ENCODE peak calls at places on chromosome 4, in seven cellular contexts. U, H, E, X, P, W and Q are unnamed samples.

GRCh38 chr4:38983756-38984647 is 48.2 kb downstream of the TMEM156 start:
- DNase-seq in U (no peak), H (no peak), E (no peak), X (no peak), P (no peak), W (no peak), Q (no peak)

GRCh38 chr4:797066-797465 is 28.9 kb downstream of the CPLX1 start:
- DNase-seq in U (no peak), H (no peak), E (no peak), X (peak; percentile 82), P (no peak), W (no peak), Q (no peak)

GRCh38 chr4:139556071-139556734 is at the start of gene SETD7:
- DNase-seq in U (no peak), H (peak; percentile 57), E (peak; percentile 26), X (peak; percentile 42), P (peak; percentile 59), W (peak; percentile 48), Q (peak; percentile 55)

GRCh38 chr4:143617994-143618679 is 82.3 kb downstream of the FREM3 start:
- DNase-seq in U (no peak), H (no peak), E (no peak), X (no peak), P (no peak), W (no peak), Q (no peak)

GRCh38 chr4:40811886-40812857 is 62.4 kb downstream of the NSUN7 start:
- DNase-seq in U (no peak), H (no peak), E (no peak), X (no peak), P (no peak), W (no peak), Q (no peak)

GRCh38 chr4:81032805-81033684 is 2.5 kb downstream of the BMP3 start:
- DNase-seq in U (no peak), H (no peak), E (no peak), X (no peak), P (no peak), W (no peak), Q (no peak)

GRCh38 chr4:24248674-24249644 is 335.4 kb downstream of the DHX15 start:
- DNase-seq in U (no peak), H (no peak), E (no peak), X (no peak), P (no peak), W (no peak), Q (no peak)

GRCh38 chr4:82561745-82562552 is at the start of gene TMEM150C:
- DNase-seq in U (no peak), H (no peak), E (no peak), X (peak; percentile 31), P (no peak), W (no peak), Q (no peak)

GRCh38 chr4:94957030-94957429 is 199.3 kb downstream of the BMPR1B start:
- DNase-seq in U (no peak), H (no peak), E (no peak), X (no peak), P (no peak), W (no peak), Q (no peak)

GRCh38 chr4:83552085-83552484 is 16.2 kb downstream of the GPAT3 start:
- DNase-seq in U (no peak), H (no peak), E (no peak), X (no peak), P (no peak), W (no peak), Q (no peak)

GRCh38 chr4:98473046-98473445 is 185.4 kb downstream of the TSPAN5 start:
- DNase-seq in U (no peak), H (no peak), E (no peak), X (no peak), P (no peak), W (no peak), Q (no peak)

GRCh38 chr4:127759893-127760292 is 22.2 kb upstream of the HSPA4L start:
- DNase-seq in U (no peak), H (no peak), E (no peak), X (no peak), P (no peak), W (no peak), Q (no peak)

GRCh38 chr4:3077796-3078195 is 3.3 kb downstream of the HTT start:
- DNase-seq in U (no peak), H (peak; percentile 71), E (no peak), X (no peak), P (no peak), W (peak; percentile 69), Q (no peak)

GRCh38 chr4:688695-689497 is at the start of gene SLC49A3:
- DNase-seq in U (no peak), H (no peak), E (no peak), X (no peak), P (no peak), W (no peak), Q (no peak)

GRCh38 chr4:76194325-76194724 is 19.3 kb downstream of the SCARB2 start:
- DNase-seq in U (peak; percentile 74), H (no peak), E (no peak), X (no peak), P (no peak), W (no peak), Q (no peak)

GRCh38 chr4:113419631-113420030 is 341.9 kb downstream of the CAMK2D start:
- DNase-seq in U (no peak), H (no peak), E (no peak), X (no peak), P (no peak), W (no peak), Q (no peak)

GRCh38 chr4:79576480-79576803 is 168.4 kb upstream of the GK2 start:
- DNase-seq in U (peak; percentile 9), H (no peak), E (no peak), X (peak; percentile 0), P (no peak), W (no peak), Q (no peak)

GRCh38 chr4:39435875-39436563 is 22.7 kb downstream of the RPL9 start:
- DNase-seq in U (no peak), H (no peak), E (no peak), X (no peak), P (no peak), W (no peak), Q (no peak)

GRCh38 chr4:172270421-172270820 is 457.2 kb downstream of the GALNTL6 start:
- DNase-seq in U (no peak), H (no peak), E (no peak), X (no peak), P (no peak), W (no peak), Q (no peak)

GRCh38 chr4:10008208-10009005 is 12.9 kb downstream of the SLC2A9 start:
- DNase-seq in U (no peak), H (no peak), E (no peak), X (no peak), P (no peak), W (peak; percentile 33), Q (no peak)

GRCh38 chr4:15482842-15483241 is 13.2 kb downstream of the CC2D2A start:
- DNase-seq in U (no peak), H (no peak), E (no peak), X (no peak), P (no peak), W (no peak), Q (no peak)

GRCh38 chr4:139458999-139459398 is 5.1 kb downstream of the RAB33B start:
- DNase-seq in U (no peak), H (no peak), E (no peak), X (no peak), P (no peak), W (no peak), Q (no peak)

GRCh38 chr4:112284662-112285411 is 867 bp downstream of the TIFA start:
- DNase-seq in U (no peak), H (no peak), E (no peak), X (no peak), P (no peak), W (no peak), Q (no peak)

GRCh38 chr4:23333556-23333945 is 556.3 kb downstream of the PPARGC1A start:
- DNase-seq in U (no peak), H (no peak), E (no peak), X (no peak), P (no peak), W (no peak), Q (no peak)

GRCh38 chr4:87209696-87210095 is 10.7 kb downstream of the KLHL8 start:
- DNase-seq in U (no peak), H (peak; percentile 47), E (no peak), X (no peak), P (peak; percentile 16), W (peak; percentile 34), Q (no peak)